ENCODE peak calls at places on chromosome 20, in four cellular contexts. One of them, this sample, is unnamed.

GRCh38 chr20:43963872-43964791 is 49.5 kb downstream of the TOX2 start:
- DNase-seq in frontal cortex: no peak
- DNase-seq in ACHN: no peak
- DNase-seq in mucosa of descending colon: peak; percentile 39
- DNase-seq in this sample: no peak

GRCh38 chr20:54345817-54346216 is 129.6 kb upstream of the DOK5 start:
- DNase-seq in frontal cortex: no peak
- DNase-seq in ACHN: no peak
- DNase-seq in mucosa of descending colon: no peak
- DNase-seq in this sample: no peak

GRCh38 chr20:2890743-2891142 is 17.5 kb downstream of the PTPRA start:
- DNase-seq in frontal cortex: no peak
- DNase-seq in ACHN: no peak
- DNase-seq in mucosa of descending colon: no peak
- DNase-seq in this sample: no peak

GRCh38 chr20:51420805-51421204 is 121.7 kb downstream of the NFATC2 start:
- DNase-seq in frontal cortex: no peak
- DNase-seq in ACHN: no peak
- DNase-seq in mucosa of descending colon: no peak
- DNase-seq in this sample: no peak

GRCh38 chr20:38962044-38962897 is at the start of gene DHX35:
- DNase-seq in frontal cortex: peak; percentile 96
- DNase-seq in ACHN: peak; percentile 95
- DNase-seq in mucosa of descending colon: peak; percentile 100
- DNase-seq in this sample: peak; percentile 100

GRCh38 chr20:60935971-60936370 is 316.1 kb upstream of the CDH4 start:
- DNase-seq in frontal cortex: no peak
- DNase-seq in ACHN: no peak
- DNase-seq in mucosa of descending colon: no peak
- DNase-seq in this sample: no peak

GRCh38 chr20:13276945-13277582 is 56.0 kb downstream of the ISM1 start:
- DNase-seq in frontal cortex: no peak
- DNase-seq in ACHN: no peak
- DNase-seq in mucosa of descending colon: no peak
- DNase-seq in this sample: no peak

GRCh38 chr20:47181056-47181862 is 175.2 kb downstream of the ZMYND8 start:
- DNase-seq in frontal cortex: no peak
- DNase-seq in ACHN: peak; percentile 70
- DNase-seq in mucosa of descending colon: peak; percentile 32
- DNase-seq in this sample: peak; percentile 69

GRCh38 chr20:3731944-3732326 is 550 bp upstream of the HSPA12B start:
- DNase-seq in frontal cortex: no peak
- DNase-seq in ACHN: no peak
- DNase-seq in mucosa of descending colon: no peak
- DNase-seq in this sample: no peak

GRCh38 chr20:18019068-18019467 is 38.6 kb downstream of the OVOL2 start:
- DNase-seq in frontal cortex: no peak
- DNase-seq in ACHN: peak; percentile 15
- DNase-seq in mucosa of descending colon: no peak
- DNase-seq in this sample: no peak

GRCh38 chr20:11952621-11953020 is 34.9 kb downstream of the BTBD3 start:
- DNase-seq in frontal cortex: no peak
- DNase-seq in ACHN: no peak
- DNase-seq in mucosa of descending colon: no peak
- DNase-seq in this sample: no peak

GRCh38 chr20:6053064-6053775 is 640 bp downstream of the LRRN4 start:
- DNase-seq in frontal cortex: no peak
- DNase-seq in ACHN: peak; percentile 42
- DNase-seq in mucosa of descending colon: no peak
- DNase-seq in this sample: no peak

GRCh38 chr20:33647603-33648395 is 14.3 kb upstream of the C20orf144 start:
- DNase-seq in frontal cortex: no peak
- DNase-seq in ACHN: no peak
- DNase-seq in mucosa of descending colon: no peak
- DNase-seq in this sample: no peak

GRCh38 chr20:18983796-18984195 is 170.2 kb downstream of the SCP2D1 start:
- DNase-seq in frontal cortex: no peak
- DNase-seq in ACHN: no peak
- DNase-seq in mucosa of descending colon: no peak
- DNase-seq in this sample: no peak

GRCh38 chr20:37600486-37600885 is 72.8 kb upstream of the BLCAP start:
- DNase-seq in frontal cortex: no peak
- DNase-seq in ACHN: no peak
- DNase-seq in mucosa of descending colon: no peak
- DNase-seq in this sample: no peak

GRCh38 chr20:1816384-1817381 is 78.5 kb upstream of the SIRPA start:
- DNase-seq in frontal cortex: no peak
- DNase-seq in ACHN: peak; percentile 70
- DNase-seq in mucosa of descending colon: no peak
- DNase-seq in this sample: no peak

GRCh38 chr20:15618912-15619311 is 954.3 kb downstream of the KIF16B start:
- DNase-seq in frontal cortex: no peak
- DNase-seq in ACHN: no peak
- DNase-seq in mucosa of descending colon: no peak
- DNase-seq in this sample: no peak

GRCh38 chr20:45867811-45868176 is 10.4 kb downstream of the ZSWIM3 start:
- DNase-seq in frontal cortex: no peak
- DNase-seq in ACHN: no peak
- DNase-seq in mucosa of descending colon: no peak
- DNase-seq in this sample: no peak

GRCh38 chr20:12411246-12411940 is 493.7 kb downstream of the BTBD3 start:
- DNase-seq in frontal cortex: no peak
- DNase-seq in ACHN: no peak
- DNase-seq in mucosa of descending colon: no peak
- DNase-seq in this sample: no peak

GRCh38 chr20:4441871-4442270 is 279.8 kb upstream of the PRND start:
- DNase-seq in frontal cortex: no peak
- DNase-seq in ACHN: no peak
- DNase-seq in mucosa of descending colon: no peak
- DNase-seq in this sample: no peak

GRCh38 chr20:56003966-56004365 is 1.4 kb downstream of the CBLN4 start:
- DNase-seq in frontal cortex: no peak
- DNase-seq in ACHN: no peak
- DNase-seq in mucosa of descending colon: peak; percentile 11
- DNase-seq in this sample: no peak

GRCh38 chr20:35398660-35399144 is 13.1 kb downstream of the UQCC1 start:
- DNase-seq in frontal cortex: no peak
- DNase-seq in ACHN: no peak
- DNase-seq in mucosa of descending colon: no peak
- DNase-seq in this sample: no peak

GRCh38 chr20:48339147-48339985 is 488.4 kb downstream of the PREX1 start:
- DNase-seq in frontal cortex: no peak
- DNase-seq in ACHN: peak; percentile 47
- DNase-seq in mucosa of descending colon: peak; percentile 13
- DNase-seq in this sample: peak; percentile 60

GRCh38 chr20:57190536-57191265 is 75.7 kb downstream of the BMP7 start:
- DNase-seq in frontal cortex: no peak
- DNase-seq in ACHN: no peak
- DNase-seq in mucosa of descending colon: no peak
- DNase-seq in this sample: no peak

GRCh38 chr20:1860446-1860845 is 34.8 kb upstream of the SIRPA start:
- DNase-seq in frontal cortex: no peak
- DNase-seq in ACHN: no peak
- DNase-seq in mucosa of descending colon: no peak
- DNase-seq in this sample: no peak

GRCh38 chr20:64106981-64107735 is at the start of gene NPBWR2:
- DNase-seq in frontal cortex: no peak
- DNase-seq in ACHN: no peak
- DNase-seq in mucosa of descending colon: no peak
- DNase-seq in this sample: no peak

GRCh38 chr20:57649617-57650015 is 29.4 kb upstream of the ZBP1 start:
- DNase-seq in frontal cortex: no peak
- DNase-seq in ACHN: no peak
- DNase-seq in mucosa of descending colon: no peak
- DNase-seq in this sample: peak; percentile 21

GRCh38 chr20:43925786-43926185 is 11.1 kb downstream of the TOX2 start:
- DNase-seq in frontal cortex: no peak
- DNase-seq in ACHN: no peak
- DNase-seq in mucosa of descending colon: peak; percentile 62
- DNase-seq in this sample: peak; percentile 46

GRCh38 chr20:57482148-57482547 is 42.8 kb downstream of the CTCFL start:
- DNase-seq in frontal cortex: no peak
- DNase-seq in ACHN: no peak
- DNase-seq in mucosa of descending colon: no peak
- DNase-seq in this sample: peak; percentile 33

GRCh38 chr20:17799575-17799974 is 99.8 kb downstream of the BANF2 start:
- DNase-seq in frontal cortex: no peak
- DNase-seq in ACHN: no peak
- DNase-seq in mucosa of descending colon: no peak
- DNase-seq in this sample: no peak